ENCODE peak calls at places on chromosomes 11 and 22, in four cellular contexts. N is H1, J is GM12878, D is K562. A is an unnamed sample.

GRCh38 chr11:87878373-87878779 is 296.9 kb downstream of the RAB38 start:
- DNase-seq in J (no peak), N (no peak), D (no peak), A (peak; percentile 21)

GRCh38 chr11:72454791-72455190 is 20.5 kb upstream of the CLPB start:
- DNase-seq in D (no peak), J (no peak), N (no peak), A (no peak)

GRCh38 chr11:135075740-135076139 is 663.7 kb upstream of the B3GAT1 start:
- DNase-seq in D (peak; percentile 45), N (peak; percentile 81), J (no peak), A (peak; percentile 71)

GRCh38 chr22:39013923-39014722 is at the start of gene APOBEC3C:
- DNase-seq in D (peak; percentile 74), N (no peak), J (peak; percentile 79), A (peak; percentile 65)

GRCh38 chr11:134406264-134407185 is 5.5 kb downstream of the B3GAT1 start:
- DNase-seq in J (no peak), N (no peak), D (no peak), A (no peak)

GRCh38 chr22:38104084-38104483 is 6.4 kb downstream of the BAIAP2L2 start:
- DNase-seq in D (peak; percentile 44), J (no peak), N (no peak), A (peak; percentile 8)

GRCh38 chr22:18000441-18001039 is 23.8 kb downstream of the MICAL3 start:
- DNase-seq in D (no peak), J (no peak), N (no peak), A (no peak)

GRCh38 chr11:122491486-122491885 is 164.0 kb upstream of the UBASH3B start:
- DNase-seq in D (no peak), J (no peak), N (no peak), A (no peak)

GRCh38 chr22:27512283-27512761 is 289.2 kb downstream of the MN1 start:
- DNase-seq in D (no peak), N (no peak), J (no peak), A (no peak)
- TF ChIP-seq EGR1 in D (no peak), N (no peak), J (no peak), A (no peak)

GRCh38 chr22:35333220-35333619 is 33.5 kb downstream of the TOM1 start:
- DNase-seq in D (no peak), J (no peak), N (no peak), A (no peak)

GRCh38 chr22:35330258-35330861 is 30.7 kb downstream of the TOM1 start:
- DNase-seq in J (no peak), N (no peak), D (no peak), A (no peak)

GRCh38 chr22:35335936-35336781 is 36.5 kb downstream of the TOM1 start:
- DNase-seq in N (no peak), J (no peak), D (no peak), A (no peak)

GRCh38 chr22:35335468-35335867 is 35.8 kb downstream of the TOM1 start:
- DNase-seq in D (no peak), N (no peak), J (no peak), A (no peak)

GRCh38 chr22:35334010-35334409 is 34.3 kb downstream of the TOM1 start:
- DNase-seq in J (no peak), D (no peak), N (no peak), A (no peak)
- TF ChIP-seq RAD21 in J (no peak), D (no peak), N (no peak), A (no peak)

DNA sequence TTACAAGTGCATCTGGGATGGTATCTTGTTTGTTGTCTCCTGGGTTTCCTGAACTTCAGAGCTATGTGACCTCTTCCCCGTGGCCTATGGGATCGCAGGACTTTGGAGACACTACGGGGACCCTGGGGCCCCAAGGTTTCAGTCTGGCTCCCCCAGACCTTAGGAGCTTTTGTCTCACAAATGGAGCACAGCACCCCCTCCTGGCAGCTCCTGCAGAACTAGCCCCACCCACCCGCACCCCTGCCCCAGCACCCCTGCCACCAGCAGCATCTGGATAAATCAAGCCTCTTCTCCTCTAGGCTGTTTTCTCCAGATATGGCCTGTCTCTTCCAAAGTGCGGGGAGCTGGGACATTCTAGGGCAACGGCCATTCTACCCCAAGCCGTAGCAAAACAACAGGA is 10.4 kb downstream of the RCOR2 start:
- DNase-seq in N (no peak), J (no peak), D (peak; percentile 71), A (no peak)
- TF ChIP-seq EGR1 in N (no peak), J (no peak), D (no peak), A (no peak)

GRCh38 chr22:43567691-43568308 is 156.0 kb downstream of the MPPED1 start:
- DNase-seq in N (no peak), D (no peak), J (no peak), A (no peak)

GRCh38 chr22:43563571-43563970 is 151.8 kb downstream of the MPPED1 start:
- DNase-seq in J (no peak), D (no peak), N (no peak), A (no peak)

GRCh38 chr22:43566561-43567332 is 154.9 kb downstream of the MPPED1 start:
- DNase-seq in J (no peak), D (no peak), N (no peak), A (no peak)

GRCh38 chr22:43562843-43563242 is 151.0 kb downstream of the MPPED1 start:
- DNase-seq in D (no peak), N (no peak), J (no peak), A (no peak)

DNA sequence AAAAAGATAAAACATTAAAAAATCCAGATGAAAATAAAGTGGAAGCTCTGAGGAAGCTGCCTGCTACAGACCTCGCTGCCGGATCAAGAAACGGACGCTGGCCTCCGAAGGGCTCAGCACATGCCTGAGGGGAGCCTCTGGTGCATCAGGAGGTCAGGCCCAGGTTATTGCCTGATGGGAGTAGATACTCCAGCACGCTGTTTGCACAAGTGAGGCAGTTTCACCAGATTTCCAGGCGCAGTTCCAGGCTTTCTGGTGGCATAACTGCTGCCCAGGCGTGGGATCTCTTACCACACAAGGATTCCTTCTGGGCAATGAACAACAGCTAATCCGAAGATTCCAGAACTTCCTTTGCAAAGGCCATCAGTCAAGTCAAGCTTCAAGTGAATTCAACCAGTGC is 154.2 kb downstream of the MPPED1 start:
- DNase-seq in J (no peak), D (no peak), N (no peak), A (no peak)
- TF ChIP-seq RAD21 in J (no peak), D (no peak), N (no peak), A (no peak)

DNA sequence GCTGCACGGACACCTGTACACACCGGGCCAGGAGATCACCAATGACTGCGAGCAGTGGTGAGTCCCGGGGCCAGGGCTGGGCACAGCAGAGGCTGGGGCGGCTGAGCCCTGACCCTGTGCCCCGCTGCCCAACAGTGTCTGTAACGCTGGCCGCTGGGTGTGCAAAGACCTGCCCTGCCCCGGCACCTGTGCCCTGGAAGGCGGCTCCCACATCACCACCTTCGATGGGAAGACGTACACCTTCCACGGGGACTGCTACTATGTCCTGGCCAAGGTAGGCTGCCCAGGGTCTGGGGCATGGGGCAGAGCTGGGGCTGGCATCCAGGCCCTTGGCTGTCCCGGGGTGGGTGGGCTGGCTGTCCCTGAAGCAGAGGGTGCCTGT is 7.7 kb downstream of the MUC2 start:
- DNase-seq in N (no peak), J (no peak), D (no peak), A (no peak)
- TF ChIP-seq EGR1 in N (no peak), J (no peak), D (no peak), A (no peak)